ENCODE peak calls at places on chromosomes 7 and 10, in eight cellular contexts. Z is Peyer's patch, J is brain microvascular endothelial cell, F is fibroblast of lung, H is GM23338, X is ascending aorta, Y is body of pancreas, L is astrocyte of the spinal cord. V is an unnamed sample.
A peak's percentile ranks its signal among the peaks of the same experiment; 100 is the strongest.

GRCh38 chr7:30331338-30331737 is 46.9 kb downstream of the ZNRF2 start:
- DNase-seq in J (peak; percentile 33), X (no peak), L (no peak), H (no peak), F (peak; percentile 36), Y (no peak), Z (no peak), V (peak; percentile 56)

GRCh38 chr7:158110661-158111555 is 476.7 kb downstream of the PTPRN2 start:
- DNase-seq in Z (no peak), F (no peak), Y (peak; percentile 80), J (no peak), L (no peak), H (no peak), X (no peak), V (no peak)

GRCh38 chr10:1356349-1356748 is 300.2 kb downstream of the WDR37 start:
- DNase-seq in Y (no peak), J (no peak), F (no peak), H (no peak), L (no peak), X (no peak), Z (no peak), V (no peak)

GRCh38 chr7:99540542-99540941 is 11.4 kb downstream of the FAM200A start:
- DNase-seq in Y (no peak), L (no peak), H (no peak), J (no peak), Z (no peak), F (no peak), X (no peak), V (no peak)

GRCh38 chr10:49598986-49599385 is 11.1 kb upstream of the SLC18A3 start:
- DNase-seq in Z (no peak), H (no peak), F (no peak), L (no peak), J (peak; percentile 71), Y (no peak), X (no peak), V (no peak)

GRCh38 chr7:129748710-129749109 is 137.2 kb downstream of the NRF1 start:
- DNase-seq in F (peak; percentile 29), Y (no peak), L (no peak), Z (no peak), H (no peak), J (no peak), X (no peak), V (peak; percentile 17)

GRCh38 chr10:29878492-29878891 is 180.9 kb downstream of the JCAD start:
- DNase-seq in X (no peak), Y (no peak), J (no peak), H (no peak), L (no peak), F (no peak), Z (no peak), V (no peak)

GRCh38 chr7:19747740-19748339 is 25.6 kb downstream of the TMEM196 start:
- DNase-seq in L (peak; percentile 59), F (peak; percentile 65), Y (no peak), H (peak; percentile 82), X (no peak), Z (no peak), J (peak; percentile 1), V (peak; percentile 60)

GRCh38 chr7:70693690-70694356 is 438.1 kb upstream of the GALNT17 start:
- DNase-seq in X (no peak), Z (peak; percentile 92), Y (peak; percentile 62), H (peak; percentile 80), L (peak; percentile 68), F (peak; percentile 57), J (peak; percentile 10), V (peak; percentile 45)

GRCh38 chr7:103380395-103381191 is 33.1 kb downstream of the PSMC2 start:
- DNase-seq in J (no peak), Z (no peak), Y (no peak), L (no peak), X (no peak), F (no peak), H (no peak), V (no peak)

GRCh38 chr7:55437375-55437774 is 72.2 kb downstream of the LANCL2 start:
- DNase-seq in X (no peak), Y (no peak), H (no peak), F (no peak), L (no peak), J (no peak), Z (no peak), V (no peak)

GRCh38 chr10:75398630-75399460 is 2.7 kb downstream of the ZNF503 start:
- DNase-seq in Z (peak; percentile 57), J (no peak), H (peak; percentile 63), L (peak; percentile 46), F (peak; percentile 57), Y (peak; percentile 61), X (no peak), V (peak; percentile 41)

GRCh38 chr10:126459878-126460481 is 71.7 kb upstream of the ADAM12 start:
- DNase-seq in J (peak; percentile 97), H (no peak), Y (no peak), L (peak; percentile 96), F (peak; percentile 95), X (no peak), Z (no peak), V (peak; percentile 81)

GRCh38 chr7:158811461-158811860 is 17.8 kb downstream of the ESYT2 start:
- DNase-seq in J (peak; percentile 65), L (peak; percentile 78), H (no peak), Y (peak; percentile 73), Z (no peak), X (no peak), F (peak; percentile 70), V (peak; percentile 77)

DNA sequence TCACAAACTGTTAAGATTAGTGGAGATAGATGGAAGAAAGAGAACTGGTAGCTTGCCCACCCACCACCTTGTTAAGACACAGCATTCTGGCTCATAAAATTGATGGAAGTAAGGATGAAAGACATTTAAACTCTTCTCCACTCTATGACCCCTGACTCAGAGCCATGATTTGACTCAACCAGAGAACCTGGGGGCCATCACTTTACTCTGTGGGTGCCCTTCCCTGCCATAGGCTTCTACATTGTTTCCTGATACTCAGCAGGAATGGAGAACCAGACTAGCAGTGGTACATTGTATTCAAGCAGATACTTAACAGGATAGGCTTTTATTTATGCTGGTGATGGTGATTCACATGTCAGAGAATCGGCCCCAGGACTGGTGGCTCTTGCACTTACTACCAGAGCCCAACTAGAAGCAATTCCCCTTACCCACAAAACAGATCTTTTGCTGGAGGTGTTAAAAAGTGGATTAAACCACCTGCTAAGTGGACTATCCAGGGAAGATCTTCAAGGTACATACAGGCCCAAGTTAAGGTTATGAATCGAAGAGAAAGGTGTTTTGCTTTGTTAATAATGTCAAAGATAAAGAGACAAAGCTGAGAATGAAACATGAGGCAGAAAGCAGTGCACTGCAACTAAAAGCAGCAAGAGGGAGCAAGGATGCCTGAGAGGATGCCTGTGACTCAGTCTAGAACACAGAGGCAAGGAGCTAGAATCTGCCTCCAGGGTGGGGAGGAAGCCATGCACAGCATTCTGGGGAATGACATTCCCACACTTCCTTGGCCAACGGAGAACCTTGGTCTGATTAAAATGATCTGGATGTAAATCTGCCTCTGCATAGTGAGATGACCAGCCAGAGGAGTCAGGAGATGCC is 36.0 kb upstream of the GLI3 start:
- DNase-seq in Y (no peak), Z (no peak), H (peak; percentile 50), F (peak; percentile 81), X (no peak), J (peak; percentile 79), L (peak; percentile 43), V (peak; percentile 77)
- TF ChIP-seq CTCF in Y (no peak), Z (no peak), H (peak; percentile 64), F (peak; percentile 78), X (no peak), J (peak; percentile 88), L (peak; percentile 71), V (peak; percentile 81)

DNA sequence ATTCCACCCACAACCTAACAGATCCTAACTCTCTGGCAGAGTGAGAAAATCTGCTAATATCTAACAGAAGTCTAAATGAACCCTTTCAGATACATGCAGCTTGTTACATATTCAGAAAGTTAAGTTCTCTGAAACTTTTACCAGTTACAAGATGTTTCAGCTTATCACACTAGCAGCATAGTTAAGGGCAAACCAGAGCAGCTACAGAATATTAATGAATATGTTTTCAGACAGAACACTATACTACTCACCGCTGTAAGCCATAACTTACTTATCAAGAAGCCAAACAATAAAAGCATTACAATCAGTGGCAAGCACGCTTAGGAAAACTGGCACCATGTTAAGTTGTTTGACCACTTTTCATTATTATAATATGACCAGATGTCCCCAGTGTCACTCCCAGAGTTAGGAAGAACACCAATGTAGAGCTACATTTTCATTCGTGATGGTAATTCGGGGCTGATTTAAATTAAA is 2.7 kb downstream of the ITGB1 start:
- DNase-seq in L (no peak), F (no peak), X (no peak), Z (no peak), Y (no peak), H (no peak), J (no peak), V (no peak)
- H3K4me3 ChIP-seq in L (peak overlapping the region; percentile 81), F (peak overlapping the region; percentile 78), X (peak overlapping the region; percentile 72), Z (peak overlapping the region; percentile 75), Y (no peak overlapping the region), H (peak overlapping the region; percentile 76), J (peak overlapping the region; percentile 84), V (peak overlapping the region; percentile 69)

DNA sequence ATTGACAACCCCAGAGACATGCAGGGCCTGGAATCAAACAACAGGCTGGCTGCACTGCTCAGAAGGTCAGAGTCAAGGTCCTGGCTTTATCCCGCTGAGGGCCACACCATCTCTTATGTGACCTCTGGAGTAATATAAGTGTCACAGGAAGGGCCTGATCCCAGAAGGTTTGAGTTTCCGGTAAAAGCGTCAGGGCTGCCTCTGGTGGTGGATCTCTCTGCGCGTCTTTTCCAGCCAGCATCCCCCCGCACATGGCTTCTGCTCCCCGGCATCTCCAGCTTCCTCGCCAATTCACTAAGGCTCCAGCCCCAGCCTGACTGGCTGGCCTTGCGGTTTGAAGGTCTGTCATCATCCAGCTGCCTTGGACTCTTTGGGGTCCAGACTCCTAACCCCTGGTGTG is 54.2 kb downstream of the SNX10 start:
- DNase-seq in J (no peak), H (no peak), X (no peak), Y (no peak), F (no peak), L (no peak), Z (no peak), V (no peak)
- TF ChIP-seq CTCF in J (no peak), H (no peak), X (no peak), Y (no peak), F (no peak), L (no peak), Z (no peak), V (no peak)

GRCh38 chr7:138468244-138469123 is 8.4 kb downstream of the TRIM24 start:
- DNase-seq in J (no peak), F (peak; percentile 49), Z (no peak), Y (peak; percentile 88), L (peak; percentile 7), X (no peak), H (no peak), V (peak; percentile 79)

GRCh38 chr7:138472292-138473079 is 12.4 kb downstream of the TRIM24 start:
- DNase-seq in X (no peak), J (no peak), L (no peak), Z (no peak), F (no peak), H (peak; percentile 45), Y (no peak), V (no peak)

GRCh38 chr7:138475377-138475776 is 15.3 kb downstream of the TRIM24 start:
- DNase-seq in X (no peak), L (no peak), Z (no peak), Y (no peak), H (no peak), J (no peak), F (no peak), V (no peak)

GRCh38 chr7:138465046-138465445 is 5.0 kb downstream of the TRIM24 start:
- DNase-seq in L (peak; percentile 24), Y (no peak), Z (no peak), H (no peak), X (no peak), J (no peak), F (no peak), V (peak; percentile 10)

GRCh38 chr7:138470586-138471157 is 10.6 kb downstream of the TRIM24 start:
- DNase-seq in Z (no peak), Y (no peak), L (no peak), F (no peak), X (no peak), H (no peak), J (no peak), V (no peak)
- H3K4me3 ChIP-seq in Z (no peak overlapping the region), Y (no peak overlapping the region), L (no peak overlapping the region), F (no peak overlapping the region), X (no peak overlapping the region), H (peak overlapping the region; percentile 10), J (no peak overlapping the region), V (no peak overlapping the region)